ENCODE peak calls at places on chromosomes 11 and 22, in ten cellular contexts. Y is upper lobe of right lung; V is nephron progenitor cell; G is AG09309; A is right atrium auricular region; N is ovary; F is stomach; B is AG04450; J is MCF 10A; Z is CD4-positive, alpha-beta T cell. D is an unnamed sample.

GRCh38 chr22:41949297-41949965 is 2.5 kb upstream of the CENPM start:
- DNase-seq in Y (no peak), V (no peak), G (no peak), A (no peak), N (no peak), F (no peak), B (no peak), J (no peak), Z (no peak), D (no peak)

GRCh38 chr11:123195182-123196059 is at the start of gene CLMP:
- DNase-seq in Y (peak; percentile 76), V (peak; percentile 69), G (no peak), A (no peak), N (peak; percentile 80), F (no peak), B (no peak), J (peak; percentile 77), Z (no peak), D (peak; percentile 43)

GRCh38 chr11:18243783-18244362 is 4.6 kb downstream of the SAA2 start:
- DNase-seq in Y (no peak), V (peak; percentile 50), G (peak; percentile 38), A (peak; percentile 64), N (no peak), F (peak; percentile 71), B (peak; percentile 45), J (peak; percentile 86), Z (peak; percentile 40), D (peak; percentile 47)

GRCh38 chr11:71488086-71488967 is 35.3 kb downstream of the NADSYN1 start:
- DNase-seq in Y (no peak), V (no peak), G (no peak), A (no peak), N (peak; percentile 48), F (no peak), B (peak; percentile 32), J (peak; percentile 64), Z (peak; percentile 16), D (no peak)

GRCh38 chr11:131977231-131977630 is 606.8 kb downstream of the NTM start:
- DNase-seq in Y (no peak), V (no peak), G (peak; percentile 74), A (no peak), N (no peak), F (no peak), B (no peak), J (peak; percentile 40), Z (no peak), D (no peak)

GRCh38 chr11:47130541-47130940 is 46.1 kb downstream of the ARFGAP2 start:
- DNase-seq in Y (no peak), V (no peak), G (no peak), A (no peak), N (no peak), F (no peak), B (no peak), J (no peak), Z (no peak), D (no peak)

GRCh38 chr11:26229270-26229669 is 102.7 kb upstream of the ANO3 start:
- DNase-seq in Y (no peak), V (no peak), G (no peak), A (no peak), N (no peak), F (no peak), B (peak; percentile 72), J (peak; percentile 78), Z (no peak), D (no peak)

GRCh38 chr11:44434191-44434590 is 124.3 kb upstream of the ALX4 start:
- DNase-seq in Y (no peak), V (no peak), G (no peak), A (no peak), N (no peak), F (no peak), B (no peak), J (no peak), Z (no peak), D (no peak)

GRCh38 chr11:12179521-12179920 is 69.1 kb downstream of the MICAL2 start:
- DNase-seq in Y (peak; percentile 12), V (no peak), G (no peak), A (no peak), N (no peak), F (no peak), B (no peak), J (no peak), Z (no peak), D (no peak)

GRCh38 chr11:134951305-134951700 is 539.3 kb upstream of the B3GAT1 start:
- DNase-seq in Y (no peak), V (no peak), G (peak; percentile 32), A (peak; percentile 73), N (no peak), F (no peak), B (peak; percentile 41), J (peak; percentile 72), Z (no peak), D (no peak)

GRCh38 chr11:11347583-11347982 is 5.5 kb downstream of the CSNK2A3 start:
- DNase-seq in Y (no peak), V (no peak), G (no peak), A (no peak), N (peak; percentile 59), F (no peak), B (no peak), J (no peak), Z (no peak), D (no peak)

GRCh38 chr11:125886997-125887372 is 483 bp upstream of the HYLS1 start:
- DNase-seq in Y (peak; percentile 76), V (no peak), G (no peak), A (peak; percentile 64), N (peak; percentile 61), F (no peak), B (no peak), J (peak; percentile 57), Z (peak; percentile 52), D (peak; percentile 33)

GRCh38 chr11:93216511-93217121 is 18.8 kb upstream of the SLC36A4 start:
- DNase-seq in Y (no peak), V (no peak), G (no peak), A (no peak), N (no peak), F (peak; percentile 45), B (no peak), J (no peak), Z (no peak), D (no peak)

GRCh38 chr22:40627612-40628011 is 8.9 kb downstream of the MRTFA start:
- DNase-seq in Y (no peak), V (no peak), G (no peak), A (no peak), N (no peak), F (no peak), B (no peak), J (peak; percentile 38), Z (no peak), D (no peak)

GRCh38 chr22:37019309-37020191 is at the start of the genes MPST and TST:
- DNase-seq in Y (peak; percentile 93), V (peak; percentile 86), G (no peak), A (peak; percentile 67), N (peak; percentile 87), F (peak; percentile 81), B (no peak), J (peak; percentile 62), Z (peak; percentile 43), D (peak; percentile 92)

GRCh38 chr11:65651339-65651588 is 11.5 kb downstream of the RELA start:
- DNase-seq in Y (no peak), V (no peak), G (no peak), A (no peak), N (peak; percentile 38), F (no peak), B (no peak), J (no peak), Z (no peak), D (no peak)

GRCh38 chr11:65653229-65654225 is 9.2 kb downstream of the RELA start:
- DNase-seq in Y (peak; percentile 70), V (no peak), G (no peak), A (no peak), N (peak; percentile 58), F (peak; percentile 77), B (no peak), J (no peak), Z (no peak), D (no peak)

GRCh38 chr11:65650547-65651338 is 12.0 kb downstream of the RELA start:
- DNase-seq in Y (peak; percentile 69), V (no peak), G (no peak), A (no peak), N (peak; percentile 70), F (peak; percentile 55), B (no peak), J (no peak), Z (no peak), D (no peak)

GRCh38 chr11:65651589-65652510 is 10.9 kb downstream of the RELA start:
- DNase-seq in Y (peak; percentile 77), V (no peak), G (no peak), A (peak; percentile 68), N (peak; percentile 57), F (peak; percentile 86), B (no peak), J (peak; percentile 62), Z (no peak), D (no peak)

GRCh38 chr11:65652511-65653228 is 10.0 kb downstream of the RELA start:
- DNase-seq in Y (peak; percentile 99), V (peak; percentile 93), G (peak; percentile 71), A (peak; percentile 93), N (peak; percentile 98), F (peak; percentile 95), B (peak; percentile 89), J (peak; percentile 89), Z (peak; percentile 97), D (peak; percentile 99)
- TF ChIP-seq CTCF in Y (peak; percentile 8), V (no peak), G (no peak), A (no peak), N (peak; percentile 9), F (no peak), B (no peak), J (no peak), Z (no peak), D (no peak)

DNA sequence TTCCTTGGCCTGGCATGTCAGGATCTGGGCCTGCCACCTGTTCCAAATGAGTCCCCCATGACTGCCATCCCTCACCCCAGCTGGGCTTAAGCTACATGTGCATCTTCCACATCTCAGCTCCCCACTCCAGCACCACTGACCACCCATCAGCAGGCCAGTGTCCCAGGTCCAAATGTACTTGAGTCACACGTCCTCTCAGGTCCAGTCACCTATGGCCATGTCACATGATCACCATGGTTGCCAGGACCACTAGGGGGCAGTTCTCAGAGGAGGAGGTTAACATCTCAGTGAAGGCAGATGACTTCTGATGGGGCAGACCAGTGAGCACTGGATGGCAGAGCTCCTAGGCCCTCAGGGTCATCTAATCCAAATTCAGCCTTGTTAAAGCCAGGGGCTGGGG is 41.9 kb upstream of the WNT11 start:
- DNase-seq in Y (no peak), V (no peak), G (no peak), A (no peak), N (no peak), F (no peak), B (no peak), J (peak; percentile 36), Z (no peak), D (peak; percentile 43)
- TF ChIP-seq CTCF in Y (peak; percentile 14), V (no peak), G (peak; percentile 19), A (no peak), N (no peak), F (no peak), B (peak; percentile 25), J (no peak), Z (no peak), D (peak; percentile 46)

GRCh38 chr22:47125603-47126002 is 363.2 kb downstream of the TBC1D22A start:
- DNase-seq in Y (peak; percentile 52), V (no peak), G (no peak), A (no peak), N (peak; percentile 23), F (no peak), B (no peak), J (no peak), Z (no peak), D (no peak)
- TF ChIP-seq CTCF in Y (no peak), V (no peak), G (peak; percentile 33), A (no peak), N (no peak), F (no peak), B (peak; percentile 43), J (no peak), Z (no peak), D (no peak)

GRCh38 chr11:59201376-59201775 is 11.4 kb downstream of the MPEG1 start:
- DNase-seq in Y (no peak), V (no peak), G (no peak), A (no peak), N (no peak), F (no peak), B (no peak), J (peak; percentile 41), Z (no peak), D (no peak)
- TF ChIP-seq CTCF in Y (peak; percentile 15), V (no peak), G (no peak), A (no peak), N (peak; percentile 11), F (no peak), B (peak; percentile 10), J (peak; percentile 14), Z (no peak), D (peak; percentile 47)

D was measured in GM13977.